ENCODE peak calls at places on chromosomes 2 and 18, in eight cellular contexts. T, L, Y, O, R, N, D and P are unnamed samples.

GRCh38 chr2:44925561-44926087 is 15.9 kb upstream of the SIX3 start:
- DNase-seq in T (no peak), L (no peak), Y (no peak), O (no peak), R (no peak), N (no peak), D (no peak), P (no peak)

GRCh38 chr2:217553689-217554088 is 449.1 kb downstream of the TNS1 start:
- DNase-seq in T (no peak), L (no peak), Y (no peak), O (no peak), R (no peak), N (no peak), D (no peak), P (no peak)

GRCh38 chr2:54638103-54638502 is 85.4 kb upstream of the EML6 start:
- DNase-seq in T (no peak), L (no peak), Y (no peak), O (no peak), R (no peak), N (no peak), D (no peak), P (no peak)

GRCh38 chr2:221402072-221402471 is 170.0 kb downstream of the EPHA4 start:
- DNase-seq in T (no peak), L (no peak), Y (no peak), O (no peak), R (no peak), N (no peak), D (no peak), P (no peak)

GRCh38 chr2:237629739-237630138 is 2.4 kb downstream of the LRRFIP1 start:
- DNase-seq in T (no peak), L (no peak), Y (no peak), O (no peak), R (no peak), N (peak; percentile 78), D (no peak), P (no peak)

GRCh38 chr18:13614701-13615288 is 111.6 kb downstream of the FAM210A start:
- DNase-seq in T (peak; percentile 46), L (no peak), Y (no peak), O (no peak), R (no peak), N (no peak), D (no peak), P (no peak)

GRCh38 chr2:10668402-10669012 is 21.3 kb downstream of the NOL10 start:
- DNase-seq in T (no peak), L (peak; percentile 21), Y (no peak), O (peak; percentile 15), R (peak; percentile 26), N (peak; percentile 80), D (no peak), P (no peak)

GRCh38 chr18:62485684-62486083 is 37.1 kb upstream of the ZCCHC2 start:
- DNase-seq in T (no peak), L (no peak), Y (no peak), O (peak; percentile 60), R (peak; percentile 91), N (peak; percentile 90), D (no peak), P (no peak)

GRCh38 chr18:51654441-51655326 is 457.2 kb upstream of the MEX3C start:
- DNase-seq in T (no peak), L (no peak), Y (no peak), O (no peak), R (no peak), N (no peak), D (peak; percentile 82), P (no peak)

GRCh38 chr18:14189858-14190257 is 57.6 kb upstream of the ZNF519 start:
- DNase-seq in T (no peak), L (no peak), Y (no peak), O (peak; percentile 32), R (no peak), N (peak; percentile 70), D (no peak), P (no peak)

GRCh38 chr2:60306231-60306861 is 247.1 kb downstream of the BCL11A start:
- DNase-seq in T (no peak), L (no peak), Y (no peak), O (no peak), R (peak; percentile 8), N (no peak), D (no peak), P (no peak)

GRCh38 chr18:25349131-25349925 is 2.6 kb downstream of the ZNF521 start:
- DNase-seq in T (peak; percentile 28), L (peak; percentile 62), Y (peak; percentile 51), O (no peak), R (no peak), N (peak; percentile 12), D (peak; percentile 43), P (no peak)

GRCh38 chr2:134489732-134490384 is 228.9 kb downstream of the TMEM163 start:
- DNase-seq in T (no peak), L (no peak), Y (no peak), O (no peak), R (no peak), N (no peak), D (peak; percentile 44), P (no peak)

GRCh38 chr18:9803698-9804516 is 81.9 kb upstream of the TXNDC2 start:
- DNase-seq in T (no peak), L (peak; percentile 19), Y (no peak), O (no peak), R (no peak), N (peak; percentile 38), D (peak; percentile 44), P (no peak)

GRCh38 chr2:30710461-30710860 is 96.8 kb downstream of the CAPN13 start:
- DNase-seq in T (no peak), L (no peak), Y (no peak), O (no peak), R (no peak), N (no peak), D (no peak), P (no peak)

GRCh38 chr2:45571940-45572339 is 39.1 kb downstream of the SRBD1 start:
- DNase-seq in T (no peak), L (no peak), Y (no peak), O (no peak), R (no peak), N (peak; percentile 4), D (no peak), P (no peak)

GRCh38 chr2:44935854-44936185 is 5.7 kb upstream of the SIX3 start:
- DNase-seq in T (no peak), L (no peak), Y (no peak), O (no peak), R (no peak), N (no peak), D (peak; percentile 37), P (no peak)

GRCh38 chr2:37711308-37711731 is 39.9 kb upstream of the CDC42EP3 start:
- DNase-seq in T (no peak), L (no peak), Y (no peak), O (peak; percentile 36), R (peak; percentile 64), N (peak; percentile 94), D (peak; percentile 47), P (no peak)

GRCh38 chr2:100290718-100291151 is 31.6 kb downstream of the LONRF2 start:
- DNase-seq in T (no peak), L (no peak), Y (no peak), O (no peak), R (no peak), N (no peak), D (no peak), P (no peak)

DNA sequence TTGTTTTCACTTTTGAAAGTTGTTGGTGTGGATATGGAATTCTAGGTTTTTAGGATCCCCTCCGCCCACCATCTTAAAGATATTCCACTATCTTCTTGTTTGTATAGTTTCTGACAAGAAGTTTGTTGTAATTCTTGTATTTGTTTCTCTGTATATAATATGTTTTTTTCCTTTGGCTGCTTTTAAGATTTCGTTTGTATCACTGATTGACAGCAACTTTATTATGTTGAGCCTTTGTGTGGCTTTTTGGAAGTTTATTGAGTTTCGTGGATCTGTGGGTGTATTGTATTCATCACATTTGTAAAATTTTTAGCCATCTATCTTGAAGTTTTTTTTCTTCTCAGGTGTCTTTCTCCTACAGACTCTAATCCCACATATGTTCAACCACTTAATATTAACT is 200.1 kb downstream of the MCFD2 start:
- DNase-seq in T (no peak), L (no peak), Y (no peak), O (no peak), R (no peak), N (no peak), D (no peak), P (no peak)
- TF ChIP-seq CTCF in T (no peak), L (no peak), Y (no peak), O (no peak), R (no peak), N (no peak), D (no peak), P (no peak)

GRCh38 chr2:141940709-141941108 is 190.1 kb downstream of the LRP1B start:
- DNase-seq in T (no peak), L (no peak), Y (no peak), O (no peak), R (no peak), N (no peak), D (no peak), P (no peak)

GRCh38 chr2:141941224-141941714 is 189.5 kb downstream of the LRP1B start:
- DNase-seq in T (no peak), L (no peak), Y (no peak), O (no peak), R (no peak), N (no peak), D (no peak), P (no peak)

GRCh38 chr2:141946016-141946415 is 184.8 kb downstream of the LRP1B start:
- DNase-seq in T (no peak), L (no peak), Y (no peak), O (no peak), R (no peak), N (no peak), D (no peak), P (no peak)

GRCh38 chr2:141947715-141948114 is 183.1 kb downstream of the LRP1B start:
- DNase-seq in T (no peak), L (no peak), Y (no peak), O (no peak), R (no peak), N (no peak), D (no peak), P (no peak)

GRCh38 chr2:141942006-141942789 is 188.6 kb downstream of the LRP1B start:
- DNase-seq in T (no peak), L (no peak), Y (no peak), O (no peak), R (peak; percentile 4), N (no peak), D (no peak), P (no peak)
- TF ChIP-seq CTCF in T (no peak), L (peak; percentile 28), Y (no peak), O (no peak), R (no peak), N (no peak), D (peak; percentile 65), P (peak; percentile 37)

DNA sequence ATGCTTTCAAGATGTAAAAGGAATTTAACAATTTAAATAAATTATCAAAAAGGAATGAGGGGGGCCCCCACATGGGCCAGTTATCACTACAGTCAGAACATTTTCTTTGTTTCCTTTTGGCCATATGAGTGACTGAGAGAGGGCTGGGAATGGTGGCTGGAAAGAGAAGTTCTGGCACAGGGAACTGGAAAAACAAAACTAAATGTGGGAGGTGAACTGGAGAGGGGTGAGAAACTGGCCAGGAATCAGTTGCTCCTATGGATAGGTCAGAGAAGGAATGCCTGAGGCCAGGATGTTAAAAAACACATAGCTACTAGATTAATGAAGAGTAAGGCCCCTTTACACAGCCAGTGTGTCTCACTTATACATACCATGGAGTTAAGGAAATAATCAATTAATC is 121.0 kb downstream of the RBMS1 start:
- DNase-seq in T (no peak), L (no peak), Y (no peak), O (no peak), R (no peak), N (peak; percentile 63), D (no peak), P (no peak)
- TF ChIP-seq CTCF in T (no peak), L (no peak), Y (no peak), O (no peak), R (no peak), N (no peak), D (no peak), P (no peak)

GRCh38 chr2:167964650-167965404 is 282.6 kb downstream of the STK39 start:
- DNase-seq in T (no peak), L (no peak), Y (no peak), O (no peak), R (no peak), N (peak; percentile 36), D (no peak), P (no peak)
- TF ChIP-seq CTCF in T (no peak), L (peak; percentile 36), Y (no peak), O (peak; percentile 42), R (no peak), N (peak; percentile 23), D (peak; percentile 58), P (peak; percentile 41)